ENCODE peak calls at places on chromosomes 3 and 15, in six cellular contexts. One of them, this sample, is unnamed.

GRCh38 chr3:148923592-148923991 is 58.5 kb downstream of the CPA3 start:
- DNase-seq in heart right ventricle: no peak
- DNase-seq in keratinocyte: no peak
- DNase-seq in ovary: no peak
- DNase-seq in tibial nerve: no peak
- DNase-seq in neural progenitor cell: no peak
- DNase-seq in this sample: no peak

GRCh38 chr3:151709847-151710246 is 23.9 kb upstream of the AADACL2 start:
- DNase-seq in neural progenitor cell: no peak
- DNase-seq in tibial nerve: no peak
- DNase-seq in ovary: no peak
- DNase-seq in heart right ventricle: no peak
- DNase-seq in keratinocyte: no peak
- DNase-seq in this sample: no peak

GRCh38 chr15:88057836-88058235 is 198.7 kb downstream of the NTRK3 start:
- DNase-seq in keratinocyte: no peak
- DNase-seq in ovary: no peak
- DNase-seq in heart right ventricle: no peak
- DNase-seq in neural progenitor cell: no peak
- DNase-seq in tibial nerve: no peak
- DNase-seq in this sample: no peak

GRCh38 chr3:87448559-87448958 is 172.2 kb upstream of the POU1F1 start:
- DNase-seq in heart right ventricle: no peak
- DNase-seq in neural progenitor cell: no peak
- DNase-seq in tibial nerve: no peak
- DNase-seq in ovary: no peak
- DNase-seq in keratinocyte: no peak
- DNase-seq in this sample: no peak

GRCh38 chr3:159128628-159129027 is 326.8 kb downstream of the MFSD1 start:
- DNase-seq in neural progenitor cell: no peak
- DNase-seq in keratinocyte: no peak
- DNase-seq in heart right ventricle: no peak
- DNase-seq in ovary: no peak
- DNase-seq in tibial nerve: peak; percentile 8
- DNase-seq in this sample: peak; percentile 26

GRCh38 chr3:135325726-135326245 is 530.7 kb downstream of the EPHB1 start:
- DNase-seq in heart right ventricle: no peak
- DNase-seq in keratinocyte: no peak
- DNase-seq in ovary: no peak
- DNase-seq in neural progenitor cell: no peak
- DNase-seq in tibial nerve: no peak
- DNase-seq in this sample: no peak

GRCh38 chr15:57610130-57610529 is 18.4 kb downstream of the MYZAP start:
- DNase-seq in ovary: peak; percentile 71
- DNase-seq in heart right ventricle: peak; percentile 76
- DNase-seq in keratinocyte: no peak
- DNase-seq in neural progenitor cell: no peak
- DNase-seq in tibial nerve: no peak
- DNase-seq in this sample: peak; percentile 94

GRCh38 chr3:53075743-53076140 is 29.9 kb upstream of the SFMBT1 start:
- DNase-seq in neural progenitor cell: no peak
- DNase-seq in heart right ventricle: no peak
- DNase-seq in tibial nerve: no peak
- DNase-seq in ovary: no peak
- DNase-seq in keratinocyte: no peak
- DNase-seq in this sample: no peak

GRCh38 chr3:27319304-27319703 is 49.9 kb downstream of the NEK10 start:
- DNase-seq in neural progenitor cell: no peak
- DNase-seq in ovary: no peak
- DNase-seq in keratinocyte: no peak
- DNase-seq in heart right ventricle: no peak
- DNase-seq in tibial nerve: no peak
- DNase-seq in this sample: no peak

GRCh38 chr15:29089731-29090616 is 179.6 kb downstream of the NSMCE3 start:
- DNase-seq in heart right ventricle: no peak
- DNase-seq in ovary: no peak
- DNase-seq in neural progenitor cell: peak; percentile 46
- DNase-seq in tibial nerve: no peak
- DNase-seq in keratinocyte: no peak
- DNase-seq in this sample: no peak

GRCh38 chr3:32399030-32399620 is 7.5 kb downstream of the CMTM7 start:
- DNase-seq in neural progenitor cell: peak; percentile 74
- DNase-seq in keratinocyte: no peak
- DNase-seq in heart right ventricle: no peak
- DNase-seq in ovary: no peak
- DNase-seq in tibial nerve: no peak
- DNase-seq in this sample: no peak

GRCh38 chr3:136247436-136247835 is 2.7 kb upstream of the PCCB start:
- DNase-seq in heart right ventricle: no peak
- DNase-seq in neural progenitor cell: no peak
- DNase-seq in tibial nerve: no peak
- DNase-seq in ovary: no peak
- DNase-seq in keratinocyte: no peak
- DNase-seq in this sample: no peak

GRCh38 chr3:14857506-14857905 is 38.7 kb downstream of the FGD5 start:
- DNase-seq in neural progenitor cell: no peak
- DNase-seq in keratinocyte: no peak
- DNase-seq in heart right ventricle: no peak
- DNase-seq in ovary: no peak
- DNase-seq in tibial nerve: no peak
- DNase-seq in this sample: no peak

GRCh38 chr15:72496783-72497182 is 22.7 kb downstream of the ARIH1 start:
- DNase-seq in tibial nerve: no peak
- DNase-seq in neural progenitor cell: no peak
- DNase-seq in heart right ventricle: no peak
- DNase-seq in ovary: no peak
- DNase-seq in keratinocyte: no peak
- DNase-seq in this sample: no peak

GRCh38 chr3:109195812-109196211 is 59.3 kb downstream of the C3orf85 start:
- DNase-seq in ovary: no peak
- DNase-seq in tibial nerve: no peak
- DNase-seq in keratinocyte: no peak
- DNase-seq in neural progenitor cell: no peak
- DNase-seq in heart right ventricle: no peak
- DNase-seq in this sample: no peak

GRCh38 chr3:77348244-77348855 is 308.5 kb downstream of the ROBO2 start:
- DNase-seq in neural progenitor cell: peak; percentile 65
- DNase-seq in keratinocyte: no peak
- DNase-seq in ovary: no peak
- DNase-seq in heart right ventricle: no peak
- DNase-seq in tibial nerve: no peak
- DNase-seq in this sample: no peak

GRCh38 chr3:124985358-124985757 is 50.8 kb upstream of the MUC13 start:
- DNase-seq in tibial nerve: peak; percentile 43
- DNase-seq in heart right ventricle: no peak
- DNase-seq in neural progenitor cell: no peak
- DNase-seq in ovary: peak; percentile 34
- DNase-seq in keratinocyte: peak; percentile 21
- DNase-seq in this sample: peak; percentile 68

GRCh38 chr3:46361408-46362283 is 7.7 kb downstream of the CCR2 start:
- DNase-seq in heart right ventricle: no peak
- DNase-seq in ovary: no peak
- DNase-seq in neural progenitor cell: no peak
- DNase-seq in keratinocyte: no peak
- DNase-seq in tibial nerve: no peak
- DNase-seq in this sample: no peak

GRCh38 chr15:43285609-43286037 is 18.9 kb upstream of the TGM5 start:
- DNase-seq in neural progenitor cell: peak; percentile 76
- DNase-seq in keratinocyte: peak; percentile 21
- DNase-seq in heart right ventricle: peak; percentile 40
- DNase-seq in ovary: peak; percentile 44
- DNase-seq in tibial nerve: peak; percentile 91
- DNase-seq in this sample: peak; percentile 19

GRCh38 chr3:158091526-158091925 is 14.7 kb downstream of the SHOX2 start:
- DNase-seq in neural progenitor cell: peak; percentile 49
- DNase-seq in ovary: no peak
- DNase-seq in tibial nerve: no peak
- DNase-seq in keratinocyte: no peak
- DNase-seq in heart right ventricle: no peak
- DNase-seq in this sample: no peak

GRCh38 chr15:58477228-58477627 is 45.4 kb downstream of the LIPC start:
- DNase-seq in ovary: no peak
- DNase-seq in keratinocyte: no peak
- DNase-seq in heart right ventricle: no peak
- DNase-seq in neural progenitor cell: no peak
- DNase-seq in tibial nerve: no peak
- DNase-seq in this sample: no peak

GRCh38 chr3:132504375-132504921 is 87.1 kb downstream of the DNAJC13 start:
- DNase-seq in tibial nerve: no peak
- DNase-seq in heart right ventricle: no peak
- DNase-seq in neural progenitor cell: no peak
- DNase-seq in keratinocyte: no peak
- DNase-seq in ovary: no peak
- DNase-seq in this sample: no peak

GRCh38 chr3:136152176-136152843 is 43.8 kb downstream of the MSL2 start:
- DNase-seq in neural progenitor cell: no peak
- DNase-seq in heart right ventricle: no peak
- DNase-seq in ovary: no peak
- DNase-seq in keratinocyte: no peak
- DNase-seq in tibial nerve: no peak
- DNase-seq in this sample: no peak

GRCh38 chr15:94848054-94848453 is 616.7 kb downstream of the MCTP2 start:
- DNase-seq in tibial nerve: no peak
- DNase-seq in ovary: no peak
- DNase-seq in keratinocyte: no peak
- DNase-seq in heart right ventricle: no peak
- DNase-seq in neural progenitor cell: no peak
- DNase-seq in this sample: no peak

DNA sequence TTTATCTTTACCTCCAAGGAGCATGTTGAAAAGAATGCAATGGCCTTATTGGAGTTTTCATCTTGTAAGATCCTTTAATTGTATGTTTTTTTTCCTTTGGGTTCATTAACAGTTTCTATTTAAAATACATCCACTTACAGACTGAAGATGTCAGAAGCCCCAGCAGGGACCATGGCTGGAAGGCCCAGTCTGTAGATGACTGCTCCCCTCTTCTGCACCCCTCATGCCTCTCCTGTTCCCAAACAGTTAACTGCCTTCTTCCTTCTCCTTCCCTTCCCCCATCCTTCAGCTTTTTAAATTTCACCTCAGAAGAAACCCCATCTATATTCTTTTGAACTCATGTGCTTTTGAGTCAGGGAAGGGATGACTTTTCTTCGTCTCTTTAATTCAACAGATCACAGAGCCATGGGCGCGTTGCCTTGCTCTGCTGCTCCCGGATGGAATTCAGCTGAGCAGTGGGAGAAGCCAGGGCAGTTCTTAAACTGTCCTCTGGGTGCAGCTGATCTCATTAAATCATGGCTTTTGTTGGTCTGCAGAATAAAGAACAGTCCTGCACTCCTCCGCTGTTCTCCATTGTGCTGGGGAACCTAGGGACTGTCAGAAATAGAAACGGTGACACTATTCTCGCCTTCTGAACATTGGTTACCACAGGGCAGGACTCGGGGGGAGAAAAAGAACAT is 71.5 kb upstream of the EIF1B start:
- DNase-seq in ovary: no peak
- DNase-seq in neural progenitor cell: peak; percentile 78
- DNase-seq in heart right ventricle: peak; percentile 31
- DNase-seq in tibial nerve: no peak
- DNase-seq in keratinocyte: no peak
- DNase-seq in this sample: no peak
- TF ChIP-seq CTCF in ovary: no peak
- TF ChIP-seq CTCF in neural progenitor cell: peak; percentile 54
- TF ChIP-seq CTCF in heart right ventricle: peak; percentile 35
- TF ChIP-seq CTCF in tibial nerve: no peak
- TF ChIP-seq CTCF in keratinocyte: peak; percentile 7
- TF ChIP-seq CTCF in this sample: peak; percentile 29

GRCh38 chr3:4696266-4696665 is 203.1 kb downstream of the ITPR1 start:
- DNase-seq in heart right ventricle: no peak
- DNase-seq in ovary: no peak
- DNase-seq in neural progenitor cell: no peak
- DNase-seq in keratinocyte: no peak
- DNase-seq in tibial nerve: no peak
- DNase-seq in this sample: no peak
- H3K36me3 ChIP-seq in heart right ventricle: peaks cover 88% of the 10 kb centered on the region
- H3K36me3 ChIP-seq in ovary: no peaks in the 10 kb centered on the region
- H3K36me3 ChIP-seq in neural progenitor cell: no peaks in the 10 kb centered on the region
- H3K36me3 ChIP-seq in keratinocyte: no peaks in the 10 kb centered on the region
- H3K36me3 ChIP-seq in tibial nerve: peaks cover 40% of the 10 kb centered on the region
- H3K36me3 ChIP-seq in this sample: no peaks in the 10 kb centered on the region

GRCh38 chr3:187735383-187735782 is 9.9 kb downstream of the BCL6 start:
- DNase-seq in heart right ventricle: no peak
- DNase-seq in keratinocyte: no peak
- DNase-seq in neural progenitor cell: no peak
- DNase-seq in tibial nerve: no peak
- DNase-seq in ovary: no peak
- DNase-seq in this sample: no peak

GRCh38 chr3:187737401-187738088 is 7.7 kb downstream of the BCL6 start:
- DNase-seq in ovary: peak; percentile 82
- DNase-seq in heart right ventricle: peak; percentile 76
- DNase-seq in neural progenitor cell: peak; percentile 74
- DNase-seq in tibial nerve: peak; percentile 54
- DNase-seq in keratinocyte: no peak
- DNase-seq in this sample: no peak

GRCh38 chr3:187735837-187736236 is 9.4 kb downstream of the BCL6 start:
- DNase-seq in neural progenitor cell: no peak
- DNase-seq in keratinocyte: no peak
- DNase-seq in ovary: no peak
- DNase-seq in tibial nerve: no peak
- DNase-seq in heart right ventricle: no peak
- DNase-seq in this sample: no peak

GRCh38 chr3:187738089-187738399 is 7.2 kb downstream of the BCL6 start:
- DNase-seq in neural progenitor cell: no peak
- DNase-seq in keratinocyte: no peak
- DNase-seq in tibial nerve: no peak
- DNase-seq in heart right ventricle: no peak
- DNase-seq in ovary: no peak
- DNase-seq in this sample: no peak

DNA sequence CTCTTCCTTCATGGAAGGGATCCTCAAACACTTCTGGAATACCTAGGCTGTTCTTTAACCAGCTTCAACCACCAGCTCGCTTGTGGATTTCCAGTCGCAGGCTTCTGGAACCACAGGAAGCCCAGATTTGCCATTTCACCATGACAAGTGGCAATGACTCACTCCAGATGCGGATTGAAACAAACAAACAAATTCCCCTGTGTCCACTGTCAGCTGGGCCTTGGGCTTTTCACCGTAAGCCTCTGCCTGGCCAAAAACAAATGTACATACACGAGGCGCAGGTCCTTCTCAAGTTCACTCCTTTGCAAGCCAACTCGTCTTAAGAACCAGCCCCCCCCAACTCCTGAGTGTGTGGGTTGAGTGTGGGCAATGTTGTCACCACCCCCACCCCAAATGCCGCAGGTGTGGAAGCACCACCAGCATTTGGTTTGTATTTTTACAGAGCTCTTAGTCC is 8.8 kb downstream of the BCL6 start:
- DNase-seq in keratinocyte: no peak
- DNase-seq in heart right ventricle: peak; percentile 62
- DNase-seq in ovary: no peak
- DNase-seq in tibial nerve: peak; percentile 48
- DNase-seq in neural progenitor cell: no peak
- DNase-seq in this sample: no peak
- H3K4me3 ChIP-seq in keratinocyte: no peak overlapping the region
- H3K4me3 ChIP-seq in heart right ventricle: peak overlapping the region; percentile 75
- H3K4me3 ChIP-seq in ovary: no peak overlapping the region
- H3K4me3 ChIP-seq in tibial nerve: no peak overlapping the region
- H3K4me3 ChIP-seq in neural progenitor cell: no peak overlapping the region
- H3K4me3 ChIP-seq in this sample: no peak overlapping the region

GRCh38 chr3:114879059-114880031 is 267.7 kb downstream of the ZBTB20 start:
- DNase-seq in heart right ventricle: peak; percentile 13
- DNase-seq in tibial nerve: no peak
- DNase-seq in neural progenitor cell: no peak
- DNase-seq in keratinocyte: no peak
- DNase-seq in ovary: peak; percentile 25
- DNase-seq in this sample: peak; percentile 30
- TF ChIP-seq CTCF in heart right ventricle: no peak
- TF ChIP-seq CTCF in tibial nerve: no peak
- TF ChIP-seq CTCF in neural progenitor cell: no peak
- TF ChIP-seq CTCF in keratinocyte: no peak
- TF ChIP-seq CTCF in ovary: no peak
- TF ChIP-seq CTCF in this sample: no peak